ENCODE peak calls at places on chromosomes 4 and X, in ten cellular contexts. A is B cell, F is HFFc6, H is brain microvascular endothelial cell, L is epithelial cell of esophagus, R is fibroblast of mammary gland, V is NB4, X is A673, T is tibial nerve, M is endodermal cell. U is an unnamed sample.

GRCh38 chrX:45557390-45557789 is 356.7 kb upstream of the DIPK2B start:
- DNase-seq in A (no peak), F (peak), H (no peak), L (peak), R (peak), V (peak), X (no peak), T (no peak), M (no peak), U (no peak)

GRCh38 chr4:55503164-55503563 is 43.5 kb downstream of the CLOCK start:
- DNase-seq in A (no peak), F (peak), H (peak), L (peak), R (peak), V (peak), X (peak), T (no peak), M (no peak), U (peak)

GRCh38 chr4:71322425-71322824 is 16.4 kb upstream of the SLC4A4 start:
- DNase-seq in A (no peak), F (peak), H (no peak), L (no peak), R (no peak), V (no peak), X (no peak), T (no peak), M (no peak), U (no peak)

GRCh38 chrX:1493877-1494510 is 41.3 kb upstream of the ASMTL start:
- DNase-seq in A (peak), F (no peak), H (no peak), L (no peak), R (no peak), V (peak), X (no peak), T (no peak), M (peak), U (no peak)

GRCh38 chr4:186693159-186693815 is 30.4 kb downstream of the FAT1 start:
- DNase-seq in A (no peak), F (peak), H (peak), L (peak), R (peak), V (no peak), X (peak), T (peak), M (no peak), U (peak)

GRCh38 chr4:140098481-140099132 is 55.4 kb downstream of the MAML3 start:
- DNase-seq in A (no peak), F (no peak), H (no peak), L (peak), R (peak), V (peak), X (peak), T (no peak), M (no peak), U (peak)

GRCh38 chr4:71258323-71258722 is 80.5 kb upstream of the SLC4A4 start:
- DNase-seq in A (no peak), F (no peak), H (no peak), L (no peak), R (no peak), V (no peak), X (no peak), T (no peak), M (no peak), U (no peak)

GRCh38 chr4:40227284-40227683 is 30.5 kb downstream of the RHOH start:
- DNase-seq in A (no peak), F (no peak), H (no peak), L (no peak), R (no peak), V (peak), X (peak), T (no peak), M (no peak), U (no peak)

GRCh38 chr4:118920247-118920646 is 31.6 kb downstream of the SYNPO2 start:
- DNase-seq in A (no peak), F (no peak), H (peak), L (no peak), R (peak), V (peak), X (no peak), T (no peak), M (no peak), U (peak)

GRCh38 chr4:31246856-31247255 is 526.7 kb downstream of the PCDH7 start:
- DNase-seq in A (no peak), F (no peak), H (peak), L (peak), R (no peak), V (no peak), X (no peak), T (no peak), M (no peak), U (peak)

GRCh38 chr4:89708903-89709361 is 128.0 kb downstream of the SNCA start:
- DNase-seq in A (no peak), F (no peak), H (peak), L (no peak), R (no peak), V (no peak), X (no peak), T (no peak), M (no peak), U (peak)

GRCh38 chr4:147822128-147822527 is 90.2 kb downstream of the ARHGAP10 start:
- DNase-seq in A (no peak), F (no peak), H (no peak), L (peak), R (peak), V (no peak), X (no peak), T (peak), M (no peak), U (peak)

GRCh38 chr4:23006756-23007155 is 314.0 kb downstream of the GBA3 start:
- DNase-seq in A (no peak), F (no peak), H (no peak), L (no peak), R (peak), V (no peak), X (no peak), T (no peak), M (no peak), U (peak)

GRCh38 chr4:17111959-17112659 is 213.7 kb upstream of the LDB2 start:
- DNase-seq in A (no peak), F (no peak), H (no peak), L (peak), R (peak), V (peak), X (peak), T (no peak), M (peak), U (no peak)

GRCh38 chrX:34942496-34942895 is at the start of gene FAM47B:
- DNase-seq in A (no peak), F (no peak), H (no peak), L (no peak), R (no peak), V (no peak), X (no peak), T (no peak), M (no peak), U (no peak)

GRCh38 chrX:9127991-9128390 is 94.1 kb upstream of the FAM9B start:
- DNase-seq in A (no peak), F (no peak), H (no peak), L (no peak), R (no peak), V (no peak), X (no peak), T (no peak), M (no peak), U (no peak)

GRCh38 chr4:23881674-23882337 is 8.0 kb downstream of the PPARGC1A start:
- DNase-seq in A (no peak), F (no peak), H (no peak), L (no peak), R (no peak), V (no peak), X (no peak), T (no peak), M (no peak), U (no peak)

GRCh38 chrX:2767631-2768455 is 16.0 kb downstream of the XG start:
- DNase-seq in A (no peak), F (peak), H (peak), L (peak), R (peak), V (peak), X (no peak), T (peak), M (peak), U (no peak)

GRCh38 chr4:170242471-170242870 is 152.7 kb upstream of the AADAT start:
- DNase-seq in A (no peak), F (no peak), H (no peak), L (peak), R (no peak), V (no peak), X (no peak), T (no peak), M (no peak), U (no peak)

GRCh38 chrX:16386126-16386525 is 218.8 kb downstream of the MAGEB17 start:
- DNase-seq in A (no peak), F (no peak), H (no peak), L (no peak), R (no peak), V (no peak), X (no peak), T (no peak), M (no peak), U (peak)

GRCh38 chr4:3660086-3660927 is 105.9 kb upstream of the ADRA2C start:
- DNase-seq in A (no peak), F (no peak), H (no peak), L (no peak), R (no peak), V (no peak), X (no peak), T (no peak), M (no peak), U (no peak)

GRCh38 chr4:1209821-1210220 is 37.4 kb upstream of the SPON2 start:
- DNase-seq in A (no peak), F (no peak), H (no peak), L (no peak), R (peak), V (no peak), X (no peak), T (peak), M (no peak), U (peak)

GRCh38 chr4:145216532-145216931 is 36.1 kb upstream of the OTUD4 start:
- DNase-seq in A (no peak), F (peak), H (peak), L (peak), R (peak), V (peak), X (peak), T (no peak), M (no peak), U (peak)

GRCh38 chr4:114180481-114180880 is 201.0 kb upstream of the ARSJ start:
- DNase-seq in A (peak), F (peak), H (peak), L (peak), R (peak), V (peak), X (peak), T (no peak), M (peak), U (peak)

GRCh38 chr4:69888336-69888735 is 28.4 kb upstream of the SULT1E1 start:
- DNase-seq in A (no peak), F (no peak), H (peak), L (peak), R (no peak), V (no peak), X (no peak), T (no peak), M (no peak), U (no peak)

GRCh38 chr4:53682196-53682595 is 90.9 kb upstream of the LNX1 start:
- DNase-seq in A (no peak), F (peak), H (no peak), L (no peak), R (peak), V (no peak), X (no peak), T (no peak), M (no peak), U (peak)

GRCh38 chr4:15920723-15921591 is 17.6 kb downstream of the FGFBP1 start:
- DNase-seq in A (no peak), F (peak), H (peak), L (peak), R (peak), V (no peak), X (peak), T (peak), M (no peak), U (peak)

GRCh38 chrX:2696698-2697215 is 5.7 kb downstream of the CD99 start:
- DNase-seq in A (peak), F (peak), H (peak), L (peak), R (peak), V (peak), X (peak), T (no peak), M (no peak), U (peak)

GRCh38 chr4:68152411-68152810 is 22.7 kb upstream of the TMPRSS11F start:
- DNase-seq in A (no peak), F (no peak), H (no peak), L (peak), R (no peak), V (no peak), X (no peak), T (no peak), M (no peak), U (peak)

GRCh38 chr4:154030747-154031146 is 241.9 kb upstream of the SFRP2 start:
- DNase-seq in A (no peak), F (no peak), H (no peak), L (no peak), R (peak), V (no peak), X (no peak), T (no peak), M (no peak), U (no peak)

GRCh38 chrX:17432158-17432557 is 57.2 kb downstream of the NHS start:
- DNase-seq in A (no peak), F (peak), H (no peak), L (no peak), R (no peak), V (no peak), X (no peak), T (no peak), M (no peak), U (no peak)

GRCh38 chr4:170035231-170035630 is 9.0 kb upstream of the MFAP3L start:
- DNase-seq in A (no peak), F (no peak), H (no peak), L (no peak), R (no peak), V (no peak), X (no peak), T (no peak), M (no peak), U (no peak)

GRCh38 chrX:68920541-68920940 is 91.7 kb downstream of the EFNB1 start:
- DNase-seq in A (no peak), F (no peak), H (no peak), L (no peak), R (peak), V (no peak), X (no peak), T (peak), M (no peak), U (no peak)

GRCh38 chr4:3343358-3343757 is 50.5 kb downstream of the RGS12 start:
- DNase-seq in A (no peak), F (no peak), H (no peak), L (no peak), R (no peak), V (no peak), X (no peak), T (no peak), M (no peak), U (no peak)

GRCh38 chrX:38879631-38880220 is 78.5 kb downstream of the MID1IP1 start:
- DNase-seq in A (peak), F (no peak), H (no peak), L (peak), R (no peak), V (peak), X (no peak), T (no peak), M (no peak), U (no peak)

GRCh38 chr4:2413821-2414610 is 4.4 kb downstream of the ZFYVE28 start:
- DNase-seq in A (no peak), F (no peak), H (no peak), L (peak), R (no peak), V (peak), X (peak), T (no peak), M (peak), U (no peak)

GRCh38 chrX:916235-916609 is 285.6 kb downstream of the SHOX start:
- DNase-seq in A (no peak), F (peak), H (peak), L (no peak), R (peak), V (no peak), X (no peak), T (no peak), M (no peak), U (no peak)

GRCh38 chr4:15498356-15498755 is 28.7 kb downstream of the CC2D2A start:
- DNase-seq in A (no peak), F (no peak), H (no peak), L (peak), R (no peak), V (no peak), X (peak), T (no peak), M (no peak), U (no peak)

GRCh38 chrX:124194903-124195302 is 137.6 kb upstream of the TEX13D start:
- DNase-seq in A (no peak), F (no peak), H (no peak), L (no peak), R (no peak), V (no peak), X (no peak), T (no peak), M (no peak), U (no peak)

DNA sequence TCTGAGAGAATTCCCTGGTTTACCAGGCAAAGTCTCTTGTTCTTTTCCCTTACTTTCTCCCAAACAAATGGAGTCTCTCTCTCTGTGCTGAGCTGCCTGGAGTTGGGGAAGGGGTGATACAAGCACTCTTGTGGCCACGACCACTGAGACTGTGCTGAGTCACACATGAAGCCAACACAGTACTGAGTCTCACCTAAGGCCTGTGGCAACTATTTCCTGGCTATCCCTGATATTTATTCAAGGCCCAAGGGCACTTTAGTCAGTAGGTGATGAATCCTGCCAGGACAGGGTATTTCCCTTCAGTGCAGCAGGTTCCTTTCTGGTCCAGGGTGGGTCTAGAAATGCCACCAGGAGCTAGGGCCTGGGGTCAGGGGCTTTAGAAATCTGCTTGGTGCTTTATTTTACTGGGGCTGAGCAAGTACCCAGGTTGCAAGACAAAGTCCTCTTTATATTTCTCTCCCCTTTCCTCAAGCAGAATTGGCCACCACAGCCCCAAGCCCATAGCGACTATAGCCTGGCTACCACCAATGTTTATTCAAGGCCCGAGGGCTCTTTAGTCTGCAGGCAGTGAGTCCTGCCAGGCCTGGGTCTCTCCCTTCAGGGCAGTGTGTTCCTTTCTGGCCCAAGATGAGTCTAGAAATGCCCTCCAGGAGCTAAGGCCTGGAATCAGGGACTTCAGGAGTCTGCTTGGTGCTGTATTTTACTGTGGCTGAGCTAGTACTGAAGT is 10.5 kb downstream of the ARL13A start:
- DNase-seq in A (no peak), F (peak), H (no peak), L (peak), R (no peak), V (peak), X (no peak), T (no peak), M (no peak), U (peak)
- TF ChIP-seq CTCF in A (no peak), F (no peak), H (no peak), L (no peak), R (no peak), V (no peak), X (no peak), T (no peak), M (no peak), U (no peak)

GRCh38 chr4:41814565-41814964 is 66.0 kb upstream of the PHOX2B start:
- DNase-seq in A (no peak), F (peak), H (peak), L (peak), R (no peak), V (no peak), X (peak), T (no peak), M (peak), U (peak)
- TF ChIP-seq CTCF in A (no peak), F (peak), H (peak), L (peak), R (peak), V (no peak), X (peak), T (peak), M (peak), U (peak)

GRCh38 chrX:53088136-53088974 is 5.6 kb upstream of the KANTR start:
- DNase-seq in A (peak), F (peak), H (peak), L (peak), R (peak), V (no peak), X (peak), T (peak), M (peak), U (peak)
- TF ChIP-seq CTCF in A (no peak), F (no peak), H (no peak), L (no peak), R (no peak), V (no peak), X (no peak), T (no peak), M (no peak), U (no peak)

DNA sequence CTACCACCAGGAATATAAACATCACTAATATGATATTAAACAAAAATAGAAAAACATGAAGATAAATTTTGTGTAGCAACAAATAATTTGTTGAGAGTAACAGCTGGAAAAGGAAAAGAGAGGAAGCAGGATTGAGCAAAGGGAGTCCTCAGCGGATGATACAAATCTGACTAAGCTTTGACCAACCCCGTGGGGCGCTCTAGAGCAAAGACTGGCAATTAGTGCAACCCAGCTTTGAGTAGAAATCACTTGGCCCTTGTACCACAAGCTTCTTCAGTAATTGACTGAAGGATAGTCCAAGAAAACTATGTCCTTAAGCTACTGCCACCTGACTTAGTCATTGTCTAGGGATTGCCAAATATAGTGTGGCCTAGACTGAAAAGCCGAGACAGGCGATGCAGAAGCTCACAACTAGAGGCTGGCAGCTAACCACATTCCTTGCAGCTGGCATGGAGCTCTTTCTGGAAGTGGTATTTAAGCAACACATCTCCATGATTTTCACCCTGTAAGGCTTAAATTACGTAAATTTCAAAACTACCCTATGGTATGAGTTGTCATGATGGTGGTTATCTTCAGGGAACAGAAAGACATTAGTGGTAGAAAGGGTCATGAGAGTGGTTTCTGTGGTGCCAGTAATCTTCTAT is 396.0 kb downstream of the PDGFC start:
- DNase-seq in A (no peak), F (no peak), H (no peak), L (peak), R (no peak), V (peak), X (no peak), T (no peak), M (peak), U (peak)
- TF ChIP-seq CTCF in A (no peak), F (peak), H (peak), L (peak), R (no peak), V (peak), X (peak), T (no peak), M (peak), U (peak)

GRCh38 chrX:144334577-144334976 is 450.7 kb downstream of the UBE2NL start:
- DNase-seq in A (no peak), F (no peak), H (no peak), L (no peak), R (no peak), V (peak), X (peak), T (no peak), M (peak), U (no peak)
- TF ChIP-seq CTCF in A (no peak), F (no peak), H (peak), L (no peak), R (no peak), V (peak), X (peak), T (no peak), M (peak), U (no peak)

DNA sequence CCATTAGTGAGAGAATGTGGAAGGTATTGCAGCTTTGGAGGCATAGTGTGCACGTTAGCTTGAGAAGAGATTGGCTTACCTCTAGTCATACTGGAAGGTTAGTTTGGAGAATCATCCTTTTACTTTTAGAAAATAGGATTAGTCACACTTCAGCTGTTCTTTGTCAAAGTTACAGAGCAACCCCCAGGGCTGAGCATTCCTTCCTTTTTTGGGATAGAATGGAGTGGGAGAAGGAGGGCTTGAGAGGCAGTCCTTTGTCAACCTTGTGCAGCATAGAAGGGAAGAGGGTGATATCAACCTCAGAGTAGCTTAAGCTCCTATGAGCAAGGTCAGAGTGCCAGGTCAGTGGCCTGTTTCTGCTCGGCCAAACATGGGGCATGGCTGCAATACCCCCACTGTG is 8.6 kb upstream of the MBNL3 start:
- DNase-seq in A (no peak), F (no peak), H (no peak), L (no peak), R (no peak), V (no peak), X (no peak), T (no peak), M (no peak), U (no peak)
- TF ChIP-seq CTCF in A (no peak), F (no peak), H (no peak), L (no peak), R (no peak), V (no peak), X (no peak), T (no peak), M (no peak), U (no peak)